ENCODE peak calls at places on chromosomes 11 and 22, in seven cellular contexts. H is body of pancreas; D is spleen; A is heart left ventricle; O is hepatocyte; Q is MM.1S; Z is CD8-positive, alpha-beta T cell. U is an unnamed sample.

GRCh38 chr11:68934666-68935065 is 31.0 kb downstream of the IGHMBP2 start:
- DNase-seq in H (no peak), D (peak; percentile 33), A (peak; percentile 43), O (no peak), Q (no peak), Z (no peak), U (no peak)

GRCh38 chr11:114025329-114025907 is 34.1 kb upstream of the ZBTB16 start:
- DNase-seq in H (no peak), D (no peak), A (no peak), O (no peak), Q (no peak), Z (no peak), U (no peak)

GRCh38 chr22:27372969-27373670 is 428.4 kb downstream of the MN1 start:
- DNase-seq in H (peak; percentile 94), D (no peak), A (no peak), O (peak; percentile 91), Q (no peak), Z (no peak), U (peak; percentile 68)

GRCh38 chr22:49641770-49642313 is 185.8 kb downstream of the BRD1 start:
- DNase-seq in H (peak; percentile 81), D (no peak), A (no peak), O (no peak), Q (no peak), Z (no peak), U (no peak)

GRCh38 chr11:624705-625635 is at the start of gene CDHR5:
- DNase-seq in H (no peak), D (peak; percentile 67), A (no peak), O (peak; percentile 77), Q (no peak), Z (no peak), U (no peak)

GRCh38 chr11:130214861-130215530 is 55.4 kb downstream of the ST14 start:
- DNase-seq in H (no peak), D (no peak), A (no peak), O (no peak), Q (no peak), Z (no peak), U (no peak)

GRCh38 chr11:62208785-62209144 is 292 bp downstream of the SCGB2A1 start:
- DNase-seq in H (no peak), D (no peak), A (no peak), O (no peak), Q (no peak), Z (no peak), U (no peak)

GRCh38 chr22:36136988-36137387 is 23.6 kb downstream of the APOL3 start:
- DNase-seq in H (no peak), D (no peak), A (no peak), O (no peak), Q (no peak), Z (no peak), U (no peak)

GRCh38 chr11:10476342-10476741 is 21.3 kb downstream of the AMPD3 start:
- DNase-seq in H (no peak), D (peak; percentile 46), A (no peak), O (no peak), Q (no peak), Z (no peak), U (no peak)

GRCh38 chr22:39284142-39284980 is 35.1 kb downstream of the RPL3 start:
- DNase-seq in H (no peak), D (no peak), A (no peak), O (no peak), Q (no peak), Z (no peak), U (no peak)

GRCh38 chr11:125263268-125263790 is 98.8 kb downstream of the PKNOX2 start:
- DNase-seq in H (peak; percentile 72), D (peak; percentile 81), A (peak; percentile 89), O (peak; percentile 91), Q (no peak), Z (no peak), U (peak; percentile 82)
- H3K27ac ChIP-seq in H (no peak overlapping the region), D (peak overlapping the region; percentile 60), A (peak overlapping the region; percentile 22), O (peak overlapping the region; percentile 93), Q (no peak overlapping the region), Z (no peak overlapping the region), U (peak overlapping the region; percentile 78)

GRCh38 chr11:3016861-3017260 is 24.7 kb upstream of the NAP1L4 start:
- DNase-seq in H (no peak), D (no peak), A (no peak), O (no peak), Q (no peak), Z (no peak), U (no peak)
- H3K36me3 ChIP-seq in H (no peaks in the 10 kb centered on the region), D (peaks cover 84% of the 10 kb centered on the region), A (peaks cover 86% of the 10 kb centered on the region), O (no peaks in the 10 kb centered on the region), Q (no peaks in the 10 kb centered on the region), Z (peaks cover 13% of the 10 kb centered on the region), U (peaks cover 88% of the 10 kb centered on the region)

GRCh38 chr22:29062286-29062949 is 787 bp upstream of the C22orf31 start:
- DNase-seq in H (no peak), D (no peak), A (no peak), O (no peak), Q (no peak), Z (no peak), U (no peak)
- H3K27ac ChIP-seq in H (no peak overlapping the region), D (no peak overlapping the region), A (no peak overlapping the region), O (no peak overlapping the region), Q (no peak overlapping the region), Z (no peak overlapping the region), U (no peak overlapping the region)

GRCh38 chr22:31445642-31446041 is 44.0 kb downstream of the EIF4ENIF1 start:
- DNase-seq in H (no peak), D (no peak), A (no peak), O (no peak), Q (no peak), Z (no peak), U (no peak)
- H3K36me3 ChIP-seq in H (no peaks in the 10 kb centered on the region), D (peaks cover 72% of the 10 kb centered on the region), A (peaks cover 91% of the 10 kb centered on the region), O (no peaks in the 10 kb centered on the region), Q (no peaks in the 10 kb centered on the region), Z (peaks cover 43% of the 10 kb centered on the region), U (peaks cover 74% of the 10 kb centered on the region)

GRCh38 chr22:19913337-19913936 is 28.1 kb upstream of the COMT start:
- DNase-seq in H (no peak), D (no peak), A (no peak), O (no peak), Q (no peak), Z (no peak), U (no peak)

GRCh38 chr22:19912236-19912999 is 29.2 kb upstream of the COMT start:
- DNase-seq in H (no peak), D (no peak), A (no peak), O (no peak), Q (no peak), Z (no peak), U (no peak)

GRCh38 chr22:19910180-19910744 is 31.3 kb upstream of the COMT start:
- DNase-seq in H (no peak), D (no peak), A (no peak), O (no peak), Q (no peak), Z (no peak), U (no peak)

GRCh38 chr22:19909350-19910179 is 32.0 kb upstream of the COMT start:
- DNase-seq in H (peak; percentile 85), D (peak; percentile 93), A (peak; percentile 88), O (peak; percentile 91), Q (peak; percentile 70), Z (peak; percentile 78), U (peak; percentile 88)

GRCh38 chr22:19911540-19912235 is 29.9 kb upstream of the COMT start:
- DNase-seq in H (no peak), D (no peak), A (no peak), O (no peak), Q (no peak), Z (no peak), U (no peak)
- H3K27ac ChIP-seq in H (no peak overlapping the region), D (no peak overlapping the region), A (no peak overlapping the region), O (no peak overlapping the region), Q (no peak overlapping the region), Z (no peak overlapping the region), U (no peak overlapping the region)

GRCh38 chr22:40328551-40328950 is 17.7 kb upstream of the ADSL start:
- DNase-seq in H (no peak), D (no peak), A (no peak), O (no peak), Q (no peak), Z (no peak), U (no peak)
- H3K36me3 ChIP-seq in H (no peaks in the 10 kb centered on the region), D (peaks cover 38% of the 10 kb centered on the region), A (peaks cover 54% of the 10 kb centered on the region), O (no peaks in the 10 kb centered on the region), Q (no peaks in the 10 kb centered on the region), Z (no peaks in the 10 kb centered on the region), U (peaks cover 35% of the 10 kb centered on the region)

GRCh38 chr11:57763568-57763967 is 2.0 kb downstream of the CTNND1 start:
- DNase-seq in H (no peak), D (no peak), A (no peak), O (peak; percentile 54), Q (no peak), Z (no peak), U (no peak)
- H3K27ac ChIP-seq in H (peak overlapping the region; percentile 97), D (peak overlapping the region; percentile 83), A (peak overlapping the region; percentile 84), O (peak overlapping the region; percentile 96), Q (no peak overlapping the region), Z (no peak overlapping the region), U (peak overlapping the region; percentile 85)

GRCh38 chr11:118898400-118899295 is 15.0 kb downstream of the CXCR5 start:
- DNase-seq in H (no peak), D (peak; percentile 78), A (no peak), O (no peak), Q (no peak), Z (peak; percentile 21), U (no peak)
- H3K36me3 ChIP-seq in H (peaks cover 10% of the 10 kb centered on the region), D (peaks cover 54% of the 10 kb centered on the region), A (peaks cover 63% of the 10 kb centered on the region), O (no peaks in the 10 kb centered on the region), Q (no peaks in the 10 kb centered on the region), Z (peaks cover 41% of the 10 kb centered on the region), U (peaks cover 60% of the 10 kb centered on the region)

DNA sequence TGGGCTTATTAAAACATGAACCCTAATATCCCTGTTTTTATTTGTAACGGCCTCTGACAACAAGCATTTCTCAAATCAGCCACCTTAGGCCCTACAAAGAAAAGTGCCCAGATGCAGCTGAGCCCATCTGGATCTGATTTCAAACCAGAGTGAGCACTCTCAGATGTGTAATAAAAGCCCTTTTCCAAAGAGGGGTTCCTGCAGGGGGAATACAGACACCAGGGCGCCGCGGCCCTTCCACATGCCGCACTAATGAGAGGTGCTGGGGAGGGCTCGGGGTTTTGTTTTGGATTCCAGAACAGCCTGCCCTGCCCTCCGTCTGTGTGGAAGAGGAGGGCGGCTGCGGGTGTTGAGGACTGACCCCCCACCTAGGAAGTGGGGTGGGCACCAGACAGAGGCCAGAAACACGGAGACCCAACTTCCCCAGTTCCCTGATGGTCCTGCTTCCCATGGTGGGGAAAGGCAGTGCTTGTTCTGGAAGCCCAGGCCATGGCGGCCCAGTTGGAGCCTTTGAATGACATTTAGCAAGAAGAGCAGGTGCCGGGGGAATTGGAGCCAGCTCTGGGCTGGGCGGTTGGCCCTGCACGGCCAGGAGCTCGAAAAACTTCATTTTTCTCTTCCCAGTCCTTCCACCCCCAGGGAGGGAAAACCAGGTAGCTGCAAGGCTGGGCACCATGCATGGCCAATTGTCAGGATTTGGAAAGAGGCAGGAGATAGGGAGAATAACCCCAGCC is 63.7 kb downstream of the MACROD1 start:
- DNase-seq in H (no peak), D (no peak), A (no peak), O (no peak), Q (no peak), Z (no peak), U (no peak)
- H3K27ac ChIP-seq in H (no peak overlapping the region), D (no peak overlapping the region), A (no peak overlapping the region), O (peak overlapping the region; percentile 75), Q (no peak overlapping the region), Z (no peak overlapping the region), U (no peak overlapping the region)

GRCh38 chr22:44884562-44884961 is 125.2 kb downstream of the PHF21B start:
- DNase-seq in H (no peak), D (no peak), A (no peak), O (no peak), Q (no peak), Z (no peak), U (no peak)
- H3K36me3 ChIP-seq in H (no peaks in the 10 kb centered on the region), D (no peaks in the 10 kb centered on the region), A (no peaks in the 10 kb centered on the region), O (no peaks in the 10 kb centered on the region), Q (no peaks in the 10 kb centered on the region), Z (no peaks in the 10 kb centered on the region), U (no peaks in the 10 kb centered on the region)

U was measured in upper lobe of right lung.